ENCODE peak calls at places on chromosomes 5 and 9, in nine cellular contexts. P is endothelial cell, J is endodermal cell, Y is HepG2, U is GM12865, I is glutamatergic neuron, R is LNCaP clone FGC, Z is transverse colon, E is AG04450. A is an unnamed sample.
A peak's percentile ranks its signal among the peaks of the same experiment; 100 is the strongest.

GRCh38 chr5:172771439-172772111 is 580 bp upstream of the DUSP1 start:
- DNase-seq in P (no peak), J (no peak), Y (no peak), U (no peak), I (no peak), R (no peak), Z (no peak), E (no peak), A (no peak)

GRCh38 chr9:116027511-116027910 is 126.1 kb upstream of the PAPPA start:
- DNase-seq in P (no peak), J (no peak), Y (no peak), U (no peak), I (no peak), R (no peak), Z (no peak), E (peak; percentile 72), A (no peak)

GRCh38 chr5:150085191-150085912 is 1.0 kb downstream of the CSF1R start:
- DNase-seq in P (no peak), J (no peak), Y (no peak), U (no peak), I (no peak), R (no peak), Z (no peak), E (no peak), A (peak; percentile 43)

GRCh38 chr5:57094753-57095683 is 78.8 kb upstream of the GPBP1 start:
- DNase-seq in P (peak; percentile 14), J (peak; percentile 92), Y (peak; percentile 22), U (peak; percentile 21), I (peak; percentile 31), R (no peak), Z (peak; percentile 88), E (no peak), A (no peak)

GRCh38 chr9:138025417-138025816 is 147.8 kb downstream of the CACNA1B start:
- DNase-seq in P (no peak), J (no peak), Y (no peak), U (no peak), I (no peak), R (no peak), Z (no peak), E (no peak), A (peak; percentile 53)

GRCh38 chr5:148912714-148913398 is 86.4 kb downstream of the ADRB2 start:
- DNase-seq in P (no peak), J (peak; percentile 91), Y (peak; percentile 16), U (no peak), I (no peak), R (no peak), Z (no peak), E (peak; percentile 91), A (no peak)

GRCh38 chr9:98569491-98569890 is 139.2 kb downstream of the GABBR2 start:
- DNase-seq in P (no peak), J (no peak), Y (no peak), U (no peak), I (no peak), R (no peak), Z (no peak), E (no peak), A (no peak)

GRCh38 chr5:100867039-100867562 is 36.0 kb downstream of the ST8SIA4 start:
- DNase-seq in P (no peak), J (no peak), Y (no peak), U (no peak), I (no peak), R (no peak), Z (no peak), E (no peak), A (no peak)

GRCh38 chr9:126497673-126498255 is 116.0 kb upstream of the LMX1B start:
- DNase-seq in P (peak; percentile 65), J (no peak), Y (no peak), U (no peak), I (no peak), R (no peak), Z (no peak), E (no peak), A (no peak)

GRCh38 chr5:54956922-54957321 is 28.5 kb downstream of the ESM1 start:
- DNase-seq in P (no peak), J (no peak), Y (no peak), U (no peak), I (no peak), R (no peak), Z (no peak), E (no peak), A (no peak)

GRCh38 chr5:54964405-54964804 is 21.0 kb downstream of the ESM1 start:
- DNase-seq in P (no peak), J (no peak), Y (no peak), U (no peak), I (no peak), R (no peak), Z (no peak), E (no peak), A (no peak)

GRCh38 chr5:54965806-54966205 is 19.6 kb downstream of the ESM1 start:
- DNase-seq in P (no peak), J (no peak), Y (no peak), U (no peak), I (no peak), R (no peak), Z (no peak), E (no peak), A (no peak)

DNA sequence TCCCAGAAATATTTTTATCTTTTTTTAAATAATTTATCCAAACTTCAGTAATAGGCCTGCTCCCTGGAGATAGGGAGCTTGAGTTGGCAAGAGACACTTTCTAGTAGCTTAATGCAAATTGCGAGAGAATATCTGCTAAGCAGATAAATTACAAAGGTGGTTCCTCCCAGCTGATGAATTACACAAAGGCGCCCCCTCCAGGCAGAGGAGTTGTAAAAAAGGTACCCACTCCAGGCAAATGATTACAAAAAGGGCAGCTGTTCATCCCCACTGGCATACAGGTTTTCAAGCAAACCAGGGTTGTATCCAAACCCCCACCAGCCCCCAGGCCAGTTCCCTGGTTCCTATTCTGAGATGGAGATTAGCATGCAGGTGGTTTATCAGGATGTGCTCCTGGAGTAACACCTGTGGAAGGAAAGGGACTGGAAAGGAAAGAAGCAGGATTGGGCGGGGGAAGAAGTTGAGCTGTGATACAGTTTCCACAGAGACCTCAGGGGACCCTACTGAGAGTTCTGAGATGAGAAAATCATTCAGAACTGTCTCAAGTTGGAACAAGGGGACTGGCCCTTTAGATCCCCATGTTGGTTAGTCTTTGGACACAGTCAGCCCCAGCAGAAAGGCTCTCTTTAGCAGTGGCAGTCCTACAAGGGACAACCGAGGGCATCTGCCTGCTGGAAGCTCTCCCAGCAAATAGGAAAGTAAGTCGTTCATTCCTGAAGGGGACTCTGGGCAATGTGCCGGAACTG is 25.5 kb downstream of the ESM1 start:
- DNase-seq in P (peak; percentile 35), J (peak; percentile 86), Y (peak; percentile 5), U (peak; percentile 25), I (peak; percentile 32), R (no peak), Z (peak; percentile 9), E (no peak), A (no peak)
- TF ChIP-seq CTCF in P (peak; percentile 31), J (peak; percentile 82), Y (peak; percentile 25), U (peak; percentile 32), I (no peak), R (peak; percentile 49), Z (no peak), E (peak; percentile 39), A (peak; percentile 34)

DNA sequence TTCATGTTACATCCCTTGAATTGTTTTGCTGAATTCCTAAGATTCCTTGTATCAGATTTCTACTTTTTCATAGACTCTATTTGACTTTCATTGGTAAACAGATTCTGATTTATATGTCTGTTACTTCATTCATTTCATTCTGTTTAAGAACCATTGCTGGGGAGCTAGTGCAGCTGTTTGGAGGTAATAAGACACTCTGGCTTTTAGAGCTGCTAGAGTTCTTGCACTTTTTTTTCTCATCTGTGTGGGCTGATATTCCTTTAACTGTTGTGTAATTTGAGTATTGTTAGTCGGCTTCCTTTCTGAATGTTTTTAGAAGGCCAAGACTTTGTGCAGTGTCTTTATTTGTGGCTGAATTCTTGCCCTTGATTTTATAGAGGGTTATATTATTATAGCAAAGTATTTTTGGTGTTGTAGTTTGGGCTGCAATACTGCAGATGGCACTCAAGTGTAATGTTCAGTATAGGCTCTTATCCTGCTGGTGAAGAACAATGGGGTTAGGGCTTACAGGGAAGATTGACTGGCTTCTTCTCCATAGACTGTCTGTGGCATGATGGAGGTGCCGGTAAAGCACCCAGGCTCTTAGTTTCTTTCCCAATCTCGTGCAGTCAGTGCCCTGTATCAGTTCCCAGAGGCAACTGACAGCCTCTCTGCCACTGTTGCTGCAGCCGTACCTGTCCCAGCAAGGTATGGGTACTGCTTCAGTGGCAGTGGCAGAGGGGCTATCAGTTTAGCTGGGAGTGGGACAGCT is 162.2 kb downstream of the OXCT1 start:
- DNase-seq in P (peak; percentile 9), J (peak; percentile 79), Y (peak; percentile 10), U (peak; percentile 54), I (no peak), R (peak; percentile 41), Z (no peak), E (peak; percentile 51), A (no peak)
- TF ChIP-seq CTCF in P (no peak), J (peak; percentile 82), Y (peak; percentile 32), U (peak; percentile 53), I (peak; percentile 37), R (peak; percentile 62), Z (peak; percentile 26), E (peak; percentile 73), A (peak; percentile 58)

GRCh38 chr9:4674783-4675182 is 4.6 kb upstream of the CDC37L1 start:
- DNase-seq in P (no peak), J (no peak), Y (peak; percentile 34), U (no peak), I (no peak), R (no peak), Z (no peak), E (peak; percentile 85), A (no peak)
- TF ChIP-seq CTCF in P (no peak), J (no peak), Y (no peak), U (no peak), I (no peak), R (no peak), Z (no peak), E (no peak), A (no peak)

GRCh38 chr9:112669326-112669725 is 48.6 kb downstream of the INIP start:
- DNase-seq in P (no peak), J (no peak), Y (no peak), U (no peak), I (no peak), R (no peak), Z (no peak), E (no peak), A (no peak)

GRCh38 chr9:112663681-112664080 is 54.2 kb downstream of the INIP start:
- DNase-seq in P (no peak), J (no peak), Y (no peak), U (no peak), I (no peak), R (no peak), Z (no peak), E (no peak), A (no peak)

GRCh38 chr9:112664541-112664940 is 53.4 kb downstream of the INIP start:
- DNase-seq in P (no peak), J (no peak), Y (no peak), U (no peak), I (no peak), R (no peak), Z (no peak), E (no peak), A (no peak)

GRCh38 chr9:112659906-112660305 is 58.0 kb downstream of the INIP start:
- DNase-seq in P (no peak), J (no peak), Y (no peak), U (no peak), I (no peak), R (no peak), Z (no peak), E (no peak), A (no peak)

DNA sequence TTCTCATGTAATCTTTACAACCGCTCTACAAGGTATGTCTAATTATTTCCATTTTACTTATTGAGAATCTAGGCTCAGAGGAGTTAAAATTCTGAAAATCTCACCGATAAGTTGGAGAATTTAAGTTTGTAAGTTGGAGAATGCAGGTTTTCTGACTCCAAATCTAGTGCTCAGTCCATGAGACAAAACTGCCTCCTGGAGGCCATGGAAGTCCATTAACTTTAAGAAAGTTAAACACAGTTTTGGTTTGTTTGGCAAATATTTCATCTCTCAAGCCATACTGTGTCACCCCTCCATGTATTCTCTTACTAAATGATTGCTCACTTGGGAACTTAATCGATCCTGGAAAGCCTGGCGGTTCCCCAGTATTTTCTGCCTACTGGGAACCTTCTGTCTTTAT is 52.6 kb downstream of the INIP start:
- DNase-seq in P (no peak), J (no peak), Y (no peak), U (peak; percentile 28), I (no peak), R (no peak), Z (no peak), E (peak; percentile 7), A (no peak)
- TF ChIP-seq CTCF in P (no peak), J (peak; percentile 41), Y (peak; percentile 51), U (peak; percentile 11), I (no peak), R (peak; percentile 57), Z (no peak), E (peak; percentile 44), A (no peak)

A was measured in type B pancreatic cell.